ENCODE peak calls at places on chromosome X, in four cellular contexts. S, C, L and O are unnamed samples.

GRCh38 chrX:9147631-9148189 is 113.8 kb upstream of the FAM9B start:
- DNase-seq in S (no peak), C (peak), L (no peak), O (no peak)

GRCh38 chrX:46912673-46913491 is 661 bp downstream of the JADE3 start:
- DNase-seq in S (peak), C (no peak), L (peak), O (peak)

GRCh38 chrX:47166126-47166525 is 21.1 kb downstream of the RBM10 start:
- DNase-seq in S (peak), C (no peak), L (no peak), O (no peak)

GRCh38 chrX:155778844-155779553 is 102.1 kb upstream of the VAMP7 start:
- DNase-seq in S (no peak), C (no peak), L (no peak), O (no peak)

GRCh38 chrX:73400136-73400748 is 46.6 kb upstream of the CDX4 start:
- DNase-seq in S (no peak), C (no peak), L (peak), O (no peak)

GRCh38 chrX:12239356-12240082 is 101.2 kb downstream of the FRMPD4 start:
- DNase-seq in S (peak), C (no peak), L (no peak), O (no peak)

GRCh38 chrX:53678667-53679066 is 7.9 kb downstream of the HUWE1 start:
- DNase-seq in S (no peak), C (no peak), L (peak), O (peak)

GRCh38 chrX:136781180-136781797 is 557 bp upstream of the ARHGEF6 start:
- DNase-seq in S (no peak), C (no peak), L (no peak), O (no peak)

GRCh38 chrX:78024349-78025108 is 55.1 kb upstream of the PGAM4 start:
- DNase-seq in S (peak), C (no peak), L (peak), O (peak)

GRCh38 chrX:109732319-109732779 is 708 bp downstream of the ACSL4 start:
- DNase-seq in S (peak), C (no peak), L (peak), O (peak)

GRCh38 chrX:44432641-44433040 is 89.2 kb upstream of the EFHC2 start:
- DNase-seq in S (peak), C (peak), L (no peak), O (no peak)

GRCh38 chrX:15143050-15143824 is 126.6 kb downstream of the ASB9 start:
- DNase-seq in S (peak), C (no peak), L (peak), O (peak)

GRCh38 chrX:48703642-48704481 is 7.3 kb downstream of the SUV39H1 start:
- DNase-seq in S (peak), C (no peak), L (peak), O (no peak)

GRCh38 chrX:15301924-15302323 is 13.5 kb downstream of the ASB11 start:
- DNase-seq in S (peak), C (no peak), L (no peak), O (no peak)

GRCh38 chrX:7120578-7121219 is 26.8 kb upstream of the STS start:
- DNase-seq in S (peak), C (no peak), L (peak), O (no peak)

GRCh38 chrX:84469226-84469625 is 33.0 kb downstream of the HDX start:
- DNase-seq in S (peak), C (no peak), L (no peak), O (no peak)

GRCh38 chrX:19513383-19513782 is 1.9 kb downstream of the MAP3K15 start:
- DNase-seq in S (peak), C (no peak), L (no peak), O (no peak)

GRCh38 chrX:149707147-149707901 is 4.5 kb upstream of the MAGEA11 start:
- DNase-seq in S (no peak), C (no peak), L (no peak), O (no peak)

GRCh38 chrX:155071694-155072215 is 447 bp downstream of the BRCC3 start:
- DNase-seq in S (no peak), C (no peak), L (no peak), O (no peak)

GRCh38 chrX:143854006-143854405 is 29.9 kb upstream of the UBE2NL start:
- DNase-seq in S (peak), C (no peak), L (no peak), O (no peak)

DNA sequence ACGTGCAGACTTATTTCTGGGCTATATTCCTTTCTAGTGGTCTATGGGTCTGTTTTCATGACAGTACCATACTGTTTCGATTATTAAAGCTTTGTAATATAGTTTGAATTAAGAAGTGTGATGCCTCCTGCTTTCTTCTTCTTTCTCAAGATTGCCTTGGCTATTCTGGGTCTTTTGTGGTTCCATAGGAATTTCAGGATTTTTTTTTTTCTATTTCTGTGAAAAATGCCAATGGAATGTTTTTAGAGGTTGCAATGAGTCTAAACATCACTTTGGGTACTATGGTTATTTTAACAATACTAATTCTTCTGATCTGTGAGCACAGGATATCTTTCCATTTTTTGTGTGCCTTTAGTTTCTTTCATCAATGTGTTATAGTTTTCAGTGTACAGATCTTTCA is 204.3 kb upstream of the HCCS start:
- DNase-seq in S (peak), C (no peak), L (no peak), O (no peak)
- TF ChIP-seq MAFK in S (no peak), C (no peak), L (no peak), O (no peak)

GRCh38 chrX:118520858-118521206 is 25.2 kb downstream of the DOCK11 start:
- DNase-seq in S (no peak), C (no peak), L (no peak), O (peak)

GRCh38 chrX:118520206-118520857 is 24.7 kb downstream of the DOCK11 start:
- DNase-seq in S (peak), C (no peak), L (no peak), O (no peak)

GRCh38 chrX:118519411-118520205 is 24.0 kb downstream of the DOCK11 start:
- DNase-seq in S (peak), C (no peak), L (no peak), O (no peak)

GRCh38 chrX:118522230-118522926 is 26.8 kb downstream of the DOCK11 start:
- DNase-seq in S (no peak), C (no peak), L (no peak), O (peak)

GRCh38 chrX:118521435-118521834 is 25.8 kb downstream of the DOCK11 start:
- DNase-seq in S (peak), C (no peak), L (no peak), O (no peak)
- TF ChIP-seq MAFK in S (no peak), C (no peak), L (no peak), O (no peak)

GRCh38 chrX:67543818-67544217 is at the start of gene AR:
- DNase-seq in S (peak), C (peak), L (peak), O (no peak)
- TF ChIP-seq MAFK in S (no peak), C (no peak), L (no peak), O (no peak)

GRCh38 chrX:153927936-153928760 is 2.1 kb upstream of the ARHGAP4 start:
- DNase-seq in S (peak), C (peak), L (peak), O (peak)

GRCh38 chrX:153926594-153926862 is 464 bp upstream of the ARHGAP4 start:
- DNase-seq in S (no peak), C (no peak), L (no peak), O (no peak)

GRCh38 chrX:153927686-153927935 is 1.5 kb upstream of the ARHGAP4 start:
- DNase-seq in S (no peak), C (no peak), L (no peak), O (no peak)

GRCh38 chrX:153925739-153926593 is at the start of gene ARHGAP4:
- DNase-seq in S (no peak), C (no peak), L (no peak), O (peak)

GRCh38 chrX:153926863-153927685 is 1.0 kb upstream of the ARHGAP4 start:
- DNase-seq in S (peak), C (no peak), L (peak), O (peak)
- TF ChIP-seq MAFK in S (no peak), C (no peak), L (no peak), O (no peak)

GRCh38 chrX:126489141-126489540 is 63.5 kb downstream of the DCAF12L1 start:
- DNase-seq in S (no peak), C (no peak), L (no peak), O (no peak)
- TF ChIP-seq MAFK in S (no peak), C (peak), L (no peak), O (no peak)

GRCh38 chrX:66203114-66203513 is 39.1 kb downstream of the HEPH start:
- DNase-seq in S (no peak), C (no peak), L (no peak), O (no peak)

GRCh38 chrX:66200050-66200664 is 36.1 kb downstream of the HEPH start:
- DNase-seq in S (no peak), C (no peak), L (peak), O (no peak)

DNA sequence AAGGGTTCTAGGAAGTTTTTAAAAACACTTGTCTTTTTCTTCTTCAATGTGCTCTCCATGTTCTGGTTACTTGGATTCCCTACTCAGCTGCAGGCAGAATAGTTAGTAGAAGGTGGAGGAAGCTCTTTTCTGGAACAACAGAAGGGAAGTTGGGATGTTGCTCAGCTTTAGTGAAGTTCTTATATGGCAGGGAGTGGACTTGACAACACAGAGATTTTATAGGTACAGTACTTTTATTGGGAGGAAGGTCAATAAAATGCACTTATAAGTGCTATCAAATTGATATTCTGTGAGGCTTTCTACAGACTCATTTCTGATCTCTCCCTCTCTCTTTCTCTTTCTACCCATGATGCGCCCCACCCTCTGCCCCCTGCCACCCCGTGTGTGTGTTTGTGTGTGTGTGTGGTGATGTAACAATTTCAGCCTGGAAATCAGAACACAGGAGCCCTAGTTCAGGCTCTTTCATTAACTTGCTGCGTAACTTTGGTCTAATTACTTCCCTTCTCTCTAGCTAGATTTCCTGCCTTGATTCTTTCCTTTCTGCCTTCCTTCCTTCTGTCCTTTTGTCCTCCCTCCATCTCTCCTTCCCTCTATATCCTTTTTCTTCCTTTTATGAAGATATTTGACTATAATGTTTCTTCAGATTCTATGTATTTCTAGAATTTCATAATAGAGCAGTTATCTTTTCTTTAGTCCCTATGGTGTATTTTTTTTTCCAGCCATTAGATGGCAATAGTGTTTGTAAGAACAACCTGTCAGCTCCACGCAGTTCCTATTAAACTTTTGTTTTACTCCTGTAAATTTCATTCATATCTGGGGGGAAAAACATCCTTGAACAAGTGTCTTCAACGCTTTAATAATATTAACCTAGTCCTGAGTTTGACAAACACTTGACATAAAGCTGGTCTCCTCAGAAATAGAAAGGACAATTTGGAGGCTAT is 37.1 kb downstream of the HEPH start:
- DNase-seq in S (peak), C (no peak), L (peak), O (no peak)
- TF ChIP-seq MAFK in S (no peak), C (no peak), L (no peak), O (no peak)